ENCODE peak calls at places on chromosome 5, in ten cellular contexts. J is right atrium auricular region; H is AG04450; I is A549; C is right cardiac atrium; G is endothelial cell of umbilical vein; W is CD8-positive, alpha-beta T cell; T is CD4-positive, alpha-beta T cell; S is PC-9; Z is HepG2. B is an unnamed sample.

GRCh38 chr5:39716532-39716971 is 291.8 kb upstream of the DAB2 start:
- DNase-seq in J (no peak), H (no peak), I (peak; percentile 20), C (peak; percentile 32), G (peak; percentile 68), W (no peak), T (peak; percentile 1), S (peak; percentile 42), Z (peak; percentile 67), B (no peak)

GRCh38 chr5:135061001-135061400 is 27.0 kb upstream of the PITX1 start:
- DNase-seq in J (no peak), H (no peak), I (no peak), C (no peak), G (no peak), W (no peak), T (no peak), S (no peak), Z (no peak), B (no peak)

GRCh38 chr5:113989278-113989912 is 372.5 kb upstream of the KCNN2 start:
- DNase-seq in J (no peak), H (no peak), I (no peak), C (no peak), G (no peak), W (no peak), T (no peak), S (no peak), Z (no peak), B (no peak)

GRCh38 chr5:103414598-103414997 is 148.0 kb downstream of the NUDT12 start:
- DNase-seq in J (no peak), H (no peak), I (no peak), C (no peak), G (no peak), W (no peak), T (no peak), S (peak; percentile 59), Z (peak; percentile 16), B (no peak)

GRCh38 chr5:88203977-88204735 is 64.5 kb downstream of the TMEM161B start:
- DNase-seq in J (no peak), H (no peak), I (no peak), C (no peak), G (no peak), W (peak; percentile 54), T (no peak), S (no peak), Z (no peak), B (peak; percentile 32)

GRCh38 chr5:68368686-68369359 is 153.3 kb downstream of the PIK3R1 start:
- DNase-seq in J (no peak), H (no peak), I (no peak), C (no peak), G (no peak), W (no peak), T (no peak), S (no peak), Z (no peak), B (no peak)

GRCh38 chr5:178208540-178209227 is 4.4 kb downstream of the HNRNPAB start:
- DNase-seq in J (no peak), H (no peak), I (peak; percentile 64), C (no peak), G (no peak), W (no peak), T (no peak), S (no peak), Z (no peak), B (no peak)

GRCh38 chr5:172758077-172758835 is 12.7 kb downstream of the DUSP1 start:
- DNase-seq in J (no peak), H (peak; percentile 80), I (peak; percentile 91), C (no peak), G (peak; percentile 75), W (no peak), T (no peak), S (peak; percentile 92), Z (no peak), B (no peak)

DNA sequence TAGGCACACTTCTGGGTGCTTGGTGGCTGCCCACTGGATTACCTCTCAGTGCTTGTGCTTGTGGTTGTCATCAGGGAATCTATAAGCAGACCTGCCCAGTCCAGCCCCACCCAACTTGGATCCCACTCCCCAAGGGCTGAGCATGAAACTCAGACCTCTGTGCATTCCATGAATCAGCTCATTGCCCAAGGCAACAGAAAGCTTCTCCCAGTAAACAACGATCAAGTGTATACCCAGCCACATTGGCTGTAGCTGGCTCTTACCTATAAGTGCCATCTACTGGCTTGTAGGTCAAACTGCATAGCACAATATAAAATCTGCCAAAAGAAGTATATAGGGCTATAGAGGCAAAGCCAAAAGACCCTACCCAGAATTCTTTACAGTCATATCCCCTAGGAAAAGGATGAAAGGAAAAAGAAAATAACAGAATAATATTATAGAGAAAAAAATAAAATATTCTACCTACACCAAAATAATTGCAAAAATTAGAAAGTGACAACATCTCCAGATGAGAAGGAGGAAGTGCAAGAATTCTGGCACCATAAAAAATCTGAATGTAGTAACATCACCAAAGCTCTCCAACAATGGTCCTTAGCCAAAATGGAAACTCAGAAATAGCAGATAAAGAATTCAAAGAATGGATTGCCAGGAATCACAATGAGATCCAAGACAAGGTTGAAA is 321.0 kb upstream of the TRPC7 start:
- DNase-seq in J (no peak), H (no peak), I (no peak), C (no peak), G (peak; percentile 51), W (no peak), T (no peak), S (peak; percentile 84), Z (peak; percentile 10), B (no peak)
- H3K9me3 ChIP-seq in J (peaks cover 39% of the 10 kb centered on the region), H (peaks cover 13% of the 10 kb centered on the region), I (no peaks in the 10 kb centered on the region), C (no peaks in the 10 kb centered on the region), G (no peaks in the 10 kb centered on the region), W (no peaks in the 10 kb centered on the region), T (peaks cover 9% of the 10 kb centered on the region), S (peaks cover 31% of the 10 kb centered on the region), Z (peaks cover 24% of the 10 kb centered on the region), B (no peaks in the 10 kb centered on the region)

GRCh38 chr5:141371572-141372475 is 1.8 kb downstream of the PCDHGB3 start:
- DNase-seq in J (no peak), H (no peak), I (no peak), C (no peak), G (no peak), W (no peak), T (no peak), S (no peak), Z (no peak), B (no peak)
- H3K9me3 ChIP-seq in J (peaks cover 91% of the 10 kb centered on the region), H (peaks cover 67% of the 10 kb centered on the region), I (peaks cover 48% of the 10 kb centered on the region), C (peaks cover 12% of the 10 kb centered on the region), G (no peaks in the 10 kb centered on the region), W (peaks cover 5% of the 10 kb centered on the region), T (peaks cover 41% of the 10 kb centered on the region), S (peaks cover 5% of the 10 kb centered on the region), Z (peaks cover 53% of the 10 kb centered on the region), B (peaks cover 5% of the 10 kb centered on the region)

DNA sequence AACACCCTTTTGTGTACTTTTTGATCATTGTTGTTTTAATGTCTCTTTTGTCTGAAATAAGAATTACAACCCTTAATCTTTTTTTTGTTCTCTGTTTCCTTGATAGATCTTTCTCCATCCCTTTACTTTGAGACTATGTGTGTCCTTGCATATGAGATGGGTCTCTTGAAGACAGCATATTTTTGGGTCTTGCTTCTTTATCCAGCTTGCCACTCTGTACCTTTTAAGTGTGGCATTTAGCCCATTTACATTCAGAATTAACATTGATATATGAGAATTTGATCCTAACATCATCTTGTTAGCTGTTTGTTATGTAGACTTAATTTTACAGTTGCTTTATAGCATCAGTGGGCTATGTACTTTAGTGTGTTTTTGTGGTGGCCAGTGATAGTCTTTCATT is 382.5 kb downstream of the MED10 start:
- DNase-seq in J (no peak), H (no peak), I (no peak), C (no peak), G (no peak), W (no peak), T (no peak), S (no peak), Z (no peak), B (no peak)
- H3K9me3 ChIP-seq in J (peaks cover 49% of the 10 kb centered on the region), H (peaks cover 26% of the 10 kb centered on the region), I (peaks cover 27% of the 10 kb centered on the region), C (peaks cover 5% of the 10 kb centered on the region), G (no peaks in the 10 kb centered on the region), W (no peaks in the 10 kb centered on the region), T (peaks cover 9% of the 10 kb centered on the region), S (peaks cover 17% of the 10 kb centered on the region), Z (peaks cover 47% of the 10 kb centered on the region), B (no peaks in the 10 kb centered on the region)

DNA sequence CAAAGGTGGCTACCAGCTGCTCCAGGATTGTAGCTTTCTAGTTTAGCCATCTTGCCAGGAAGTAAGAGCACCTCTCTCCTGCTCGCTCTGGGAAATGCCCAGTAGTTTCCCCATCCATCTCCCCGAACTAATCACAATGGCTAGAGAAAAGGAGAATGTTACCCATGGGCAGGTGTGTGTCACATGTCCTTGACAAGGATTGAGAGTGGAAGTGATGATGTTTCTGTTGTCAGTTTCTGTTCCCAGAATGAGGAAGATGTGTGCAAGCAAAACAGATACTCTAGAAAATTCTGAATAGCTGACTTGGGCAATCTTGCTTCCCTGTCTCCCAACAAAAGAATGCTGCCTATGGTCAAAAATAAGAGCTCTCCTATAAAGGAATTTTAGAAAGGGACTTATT is 429.5 kb downstream of the EBF1 start:
- DNase-seq in J (no peak), H (no peak), I (no peak), C (no peak), G (no peak), W (no peak), T (no peak), S (no peak), Z (no peak), B (no peak)
- H3K9me3 ChIP-seq in J (peaks cover 15% of the 10 kb centered on the region), H (no peaks in the 10 kb centered on the region), I (no peaks in the 10 kb centered on the region), C (no peaks in the 10 kb centered on the region), G (no peaks in the 10 kb centered on the region), W (no peaks in the 10 kb centered on the region), T (peaks cover 6% of the 10 kb centered on the region), S (no peaks in the 10 kb centered on the region), Z (peaks cover 6% of the 10 kb centered on the region), B (no peaks in the 10 kb centered on the region)

DNA sequence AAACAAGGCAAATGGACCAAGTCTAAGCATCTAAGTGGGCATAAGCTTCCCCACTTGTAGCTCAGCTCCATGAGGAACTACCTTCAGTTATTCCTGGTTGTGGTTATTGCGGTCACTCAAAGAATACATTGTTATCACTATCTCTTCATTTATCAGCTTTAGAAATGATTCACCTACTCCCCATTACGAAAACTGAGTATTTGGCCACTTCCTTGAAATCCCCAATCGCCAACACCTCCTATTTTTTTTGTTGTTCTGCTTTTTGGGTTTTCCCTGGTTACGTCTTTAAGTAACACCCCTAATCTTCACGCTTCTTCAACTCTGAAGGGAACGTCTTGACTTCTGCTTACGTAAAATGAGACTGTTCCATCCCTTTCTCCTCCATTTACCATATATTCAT is 20.7 kb downstream of the MAPK9 start:
- DNase-seq in J (no peak), H (no peak), I (no peak), C (no peak), G (no peak), W (no peak), T (no peak), S (no peak), Z (no peak), B (no peak)
- H3K9me3 ChIP-seq in J (peaks cover 78% of the 10 kb centered on the region), H (peaks cover 37% of the 10 kb centered on the region), I (peaks cover 89% of the 10 kb centered on the region), C (peaks cover 5% of the 10 kb centered on the region), G (no peaks in the 10 kb centered on the region), W (peaks cover 9% of the 10 kb centered on the region), T (peaks cover 51% of the 10 kb centered on the region), S (peaks cover 62% of the 10 kb centered on the region), Z (peaks cover 7% of the 10 kb centered on the region), B (peaks cover 12% of the 10 kb centered on the region)